ENCODE peak calls at places on chromosome 17, in five cellular contexts. R, H, J, G and W are unnamed samples.

GRCh38 chr17:58779446-58779845 is 23.8 kb downstream of the PPM1E start:
- DNase-seq in R (no peak), H (no peak), J (no peak), G (no peak), W (no peak)

GRCh38 chr17:60524463-60525346 is 1.3 kb downstream of the APPBP2 start:
- DNase-seq in R (no peak), H (peak), J (no peak), G (no peak), W (no peak)

GRCh38 chr17:81429353-81429774 is 34.1 kb downstream of the BAHCC1 start:
- DNase-seq in R (peak), H (peak), J (no peak), G (no peak), W (no peak)

GRCh38 chr17:49755681-49756283 is 8.1 kb downstream of the FAM117A start:
- DNase-seq in R (peak), H (no peak), J (no peak), G (no peak), W (no peak)

GRCh38 chr17:46771601-46772012 is 46.9 kb downstream of the WNT3 start:
- DNase-seq in R (no peak), H (no peak), J (no peak), G (no peak), W (peak)

GRCh38 chr17:79843475-79843916 is 4.3 kb upstream of the CBX4 start:
- DNase-seq in R (no peak), H (no peak), J (no peak), G (no peak), W (no peak)

GRCh38 chr17:35192708-35193107 is 1.5 kb downstream of the SLC35G3 start:
- DNase-seq in R (no peak), H (no peak), J (no peak), G (no peak), W (no peak)

GRCh38 chr17:81683584-81684441 is at the start of the genes ARL16 and HGS:
- DNase-seq in R (peak), H (peak), J (peak), G (peak), W (peak)

GRCh38 chr17:31564883-31565297 is 173.4 kb downstream of the RAB11FIP4 start:
- DNase-seq in R (no peak), H (no peak), J (no peak), G (no peak), W (no peak)

GRCh38 chr17:49703557-49704277 is 4.0 kb downstream of the SLC35B1 start:
- DNase-seq in R (peak), H (peak), J (no peak), G (no peak), W (no peak)

GRCh38 chr17:50176559-50177471 is 11.0 kb downstream of the SGCA start:
- DNase-seq in R (no peak), H (no peak), J (no peak), G (no peak), W (no peak)

GRCh38 chr17:49825645-49826044 is 22.2 kb downstream of the TAC4 start:
- DNase-seq in R (no peak), H (no peak), J (no peak), G (no peak), W (no peak)

GRCh38 chr17:16415031-16415924 is at the start of gene TRPV2:
- DNase-seq in R (no peak), H (peak), J (no peak), G (no peak), W (peak)

GRCh38 chr17:80872999-80873951 is 118.4 kb upstream of the CHMP6 start:
- DNase-seq in R (no peak), H (no peak), J (no peak), G (no peak), W (no peak)

GRCh38 chr17:47665655-47666054 is 15.9 kb downstream of the KPNB1 start:
- DNase-seq in R (no peak), H (no peak), J (no peak), G (no peak), W (no peak)

GRCh38 chr17:73625975-73626706 is 18.1 kb downstream of the SDK2 start:
- DNase-seq in R (no peak), H (no peak), J (no peak), G (no peak), W (no peak)

GRCh38 chr17:82263641-82264040 is 9.9 kb downstream of the CSNK1D start:
- DNase-seq in R (no peak), H (no peak), J (no peak), G (no peak), W (no peak)

GRCh38 chr17:78184868-78185267 is 2.0 kb downstream of the TK1 start:
- DNase-seq in R (peak), H (no peak), J (no peak), G (no peak), W (no peak)

GRCh38 chr17:66420961-66421371 is 118.6 kb downstream of the PRKCA start:
- DNase-seq in R (no peak), H (no peak), J (no peak), G (no peak), W (peak)

GRCh38 chr17:64118452-64118979 is 11.4 kb downstream of the ERN1 start:
- DNase-seq in R (peak), H (no peak), J (no peak), G (peak), W (no peak)

GRCh38 chr17:49984776-49985175 is 10.2 kb downstream of the DLX3 start:
- DNase-seq in R (peak), H (no peak), J (no peak), G (no peak), W (no peak)

GRCh38 chr17:1471931-1472727 is 16.1 kb upstream of the CRK start:
- DNase-seq in R (peak), H (no peak), J (no peak), G (no peak), W (no peak)

GRCh38 chr17:44121997-44122824 is 1.2 kb downstream of the HDAC5 start:
- DNase-seq in R (no peak), H (no peak), J (no peak), G (no peak), W (no peak)

GRCh38 chr17:16989953-16990860 is 18.3 kb upstream of the TNFRSF13B start:
- DNase-seq in R (peak), H (no peak), J (no peak), G (no peak), W (no peak)

GRCh38 chr17:47847341-47848197 is 3.4 kb downstream of the SP6 start:
- DNase-seq in R (no peak), H (no peak), J (no peak), G (no peak), W (no peak)

GRCh38 chr17:7004398-7005253 is 7.8 kb upstream of the RNASEK start:
- DNase-seq in R (peak), H (peak), J (no peak), G (no peak), W (peak)

GRCh38 chr17:29412780-29413565 is 22.8 kb downstream of the TAOK1 start:
- DNase-seq in R (no peak), H (no peak), J (no peak), G (no peak), W (no peak)

GRCh38 chr17:78127240-78127887 is 1.2 kb downstream of the TMC6 start:
- DNase-seq in R (no peak), H (peak), J (peak), G (no peak), W (peak)

GRCh38 chr17:17860761-17861107 is 23.9 kb upstream of the SREBF1 start:
- DNase-seq in R (no peak), H (no peak), J (no peak), G (no peak), W (no peak)